ENCODE peak calls at places on chromosomes 2 and 18, in four cellular contexts. One of them, this sample, is unnamed.

GRCh38 chr18:59079264-59079972 is 60.3 kb upstream of the SEC11C start:
- DNase-seq in stomach: no peak
- DNase-seq in aorta: no peak
- DNase-seq in heart right ventricle: no peak
- DNase-seq in this sample: no peak

GRCh38 chr2:182597570-182597969 is 118.5 kb upstream of the DNAJC10 start:
- DNase-seq in stomach: no peak
- DNase-seq in heart right ventricle: no peak
- DNase-seq in aorta: no peak
- DNase-seq in this sample: no peak

GRCh38 chr2:170354855-170355649 is 177.1 kb downstream of the MYO3B start:
- DNase-seq in aorta: no peak
- DNase-seq in heart right ventricle: no peak
- DNase-seq in stomach: no peak
- DNase-seq in this sample: no peak

GRCh38 chr18:49682301-49683190 is 120.7 kb downstream of the LIPG start:
- DNase-seq in aorta: no peak
- DNase-seq in stomach: no peak
- DNase-seq in heart right ventricle: no peak
- DNase-seq in this sample: no peak

GRCh38 chr18:33201509-33201926 is 239.0 kb downstream of the CCDC178 start:
- DNase-seq in stomach: no peak
- DNase-seq in aorta: no peak
- DNase-seq in heart right ventricle: no peak
- DNase-seq in this sample: no peak

GRCh38 chr2:231337807-231338759 is 57.4 kb upstream of the B3GNT7 start:
- DNase-seq in aorta: no peak
- DNase-seq in stomach: no peak
- DNase-seq in heart right ventricle: no peak
- DNase-seq in this sample: no peak

GRCh38 chr2:10521356-10521755 is 73.2 kb upstream of the ODC1 start:
- DNase-seq in stomach: no peak
- DNase-seq in aorta: no peak
- DNase-seq in heart right ventricle: no peak
- DNase-seq in this sample: no peak

GRCh38 chr18:58314284-58314683 is 270.3 kb downstream of the NEDD4L start:
- DNase-seq in aorta: peak; percentile 82
- DNase-seq in heart right ventricle: peak; percentile 46
- DNase-seq in stomach: peak; percentile 43
- DNase-seq in this sample: peak; percentile 79

GRCh38 chr2:14944562-14945346 is 312.2 kb downstream of the LRATD1 start:
- DNase-seq in aorta: no peak
- DNase-seq in heart right ventricle: no peak
- DNase-seq in stomach: no peak
- DNase-seq in this sample: peak; percentile 21

GRCh38 chr2:52336951-52337350 is 1305.0 kb upstream of the NRXN1 start:
- DNase-seq in aorta: no peak
- DNase-seq in stomach: no peak
- DNase-seq in heart right ventricle: no peak
- DNase-seq in this sample: no peak

GRCh38 chr2:196260546-196260945 is 89.2 kb upstream of the STK17B start:
- DNase-seq in heart right ventricle: no peak
- DNase-seq in aorta: no peak
- DNase-seq in stomach: no peak
- DNase-seq in this sample: no peak

GRCh38 chr18:49565656-49566055 is 3.8 kb downstream of the LIPG start:
- DNase-seq in heart right ventricle: peak; percentile 51
- DNase-seq in stomach: peak; percentile 82
- DNase-seq in aorta: no peak
- DNase-seq in this sample: peak; percentile 78

GRCh38 chr2:239312081-239312501 is 88.7 kb downstream of the HDAC4 start:
- DNase-seq in aorta: no peak
- DNase-seq in heart right ventricle: peak; percentile 3
- DNase-seq in stomach: peak; percentile 20
- DNase-seq in this sample: peak; percentile 42

GRCh38 chr2:11774600-11774999 is 28.2 kb downstream of the LPIN1 start:
- DNase-seq in stomach: no peak
- DNase-seq in heart right ventricle: peak; percentile 32
- DNase-seq in aorta: no peak
- DNase-seq in this sample: no peak
- H3K36me3 ChIP-seq in stomach: peaks cover 76% of the 10 kb centered on the region
- H3K36me3 ChIP-seq in heart right ventricle: no peaks in the 10 kb centered on the region
- H3K36me3 ChIP-seq in aorta: peaks cover 3% of the 10 kb centered on the region
- H3K36me3 ChIP-seq in this sample: no peaks in the 10 kb centered on the region

DNA sequence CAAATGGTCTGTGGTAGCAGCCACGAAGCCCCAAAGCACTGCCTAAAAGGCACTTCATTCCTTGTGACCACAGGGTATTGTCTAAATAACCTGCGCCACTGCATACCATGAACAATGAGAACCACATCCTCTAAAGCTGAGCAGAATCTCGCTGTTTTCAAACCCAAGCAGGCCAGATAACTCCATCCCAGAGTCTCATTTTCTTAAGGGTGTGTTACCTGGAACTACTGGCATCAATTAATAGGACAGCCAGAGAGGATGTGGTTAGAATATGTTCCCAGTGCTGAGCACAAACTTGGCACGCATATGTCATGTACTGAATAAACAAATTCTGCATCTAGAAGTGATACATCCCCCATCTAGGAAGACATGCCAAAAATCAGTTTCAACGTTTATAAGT is 13.0 kb downstream of the VPS4B start:
- DNase-seq in aorta: no peak
- DNase-seq in stomach: no peak
- DNase-seq in heart right ventricle: no peak
- DNase-seq in this sample: no peak
- H3K36me3 ChIP-seq in aorta: peaks cover 4% of the 10 kb centered on the region
- H3K36me3 ChIP-seq in stomach: peaks cover 81% of the 10 kb centered on the region
- H3K36me3 ChIP-seq in heart right ventricle: no peaks in the 10 kb centered on the region
- H3K36me3 ChIP-seq in this sample: peaks cover 25% of the 10 kb centered on the region

DNA sequence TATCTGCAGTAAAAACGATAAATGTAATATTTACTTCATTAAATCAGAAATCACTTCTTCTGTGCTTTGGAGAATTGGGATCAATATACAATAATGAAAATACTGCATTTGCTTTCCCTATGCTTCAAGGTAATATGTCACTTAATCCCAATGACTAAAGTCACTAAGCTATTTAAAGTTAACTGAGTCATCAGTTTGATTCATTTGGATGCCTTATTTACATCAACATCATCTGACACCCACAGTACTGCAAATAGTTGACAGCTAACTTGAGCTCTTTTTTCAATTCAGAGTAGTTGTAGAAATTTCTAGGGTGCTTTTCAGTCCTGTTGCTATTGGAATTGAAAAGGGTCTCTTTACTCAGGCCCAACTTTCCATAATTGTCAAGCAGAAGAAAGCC is 776.9 kb upstream of the FSHR start:
- DNase-seq in aorta: no peak
- DNase-seq in heart right ventricle: no peak
- DNase-seq in stomach: no peak
- DNase-seq in this sample: no peak
- H3K36me3 ChIP-seq in aorta: no peaks in the 10 kb centered on the region
- H3K36me3 ChIP-seq in heart right ventricle: no peaks in the 10 kb centered on the region
- H3K36me3 ChIP-seq in stomach: no peaks in the 10 kb centered on the region
- H3K36me3 ChIP-seq in this sample: no peaks in the 10 kb centered on the region

DNA sequence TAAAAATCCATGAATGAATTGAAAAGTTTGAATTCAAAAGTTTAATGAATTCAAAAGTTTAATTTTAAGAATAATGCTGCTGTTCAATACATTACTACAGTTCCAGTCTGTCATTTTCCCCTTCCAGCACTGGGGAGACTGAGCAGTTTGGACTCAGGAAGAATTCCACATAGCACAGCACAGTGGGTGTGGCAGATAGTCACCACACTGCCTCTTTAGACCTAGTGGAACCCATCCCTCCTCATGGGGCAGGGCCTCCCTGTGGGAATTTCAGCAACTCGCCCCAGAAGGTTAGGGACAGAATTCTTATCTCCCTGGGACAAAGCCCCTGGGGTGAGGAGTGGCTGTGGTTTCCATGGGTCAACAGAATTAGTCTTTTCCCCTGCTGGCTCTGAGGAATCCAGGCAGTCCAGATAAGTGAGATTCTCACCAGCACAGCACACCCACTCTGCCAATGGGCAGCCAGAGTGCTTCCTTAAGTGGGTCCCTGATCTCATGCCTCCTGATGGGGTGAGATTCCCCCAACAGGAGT is 442.0 kb upstream of the SYT4 start:
- DNase-seq in aorta: no peak
- DNase-seq in heart right ventricle: no peak
- DNase-seq in stomach: no peak
- DNase-seq in this sample: no peak
- H3K36me3 ChIP-seq in aorta: no peaks in the 10 kb centered on the region
- H3K36me3 ChIP-seq in heart right ventricle: no peaks in the 10 kb centered on the region
- H3K36me3 ChIP-seq in stomach: no peaks in the 10 kb centered on the region
- H3K36me3 ChIP-seq in this sample: no peaks in the 10 kb centered on the region

DNA sequence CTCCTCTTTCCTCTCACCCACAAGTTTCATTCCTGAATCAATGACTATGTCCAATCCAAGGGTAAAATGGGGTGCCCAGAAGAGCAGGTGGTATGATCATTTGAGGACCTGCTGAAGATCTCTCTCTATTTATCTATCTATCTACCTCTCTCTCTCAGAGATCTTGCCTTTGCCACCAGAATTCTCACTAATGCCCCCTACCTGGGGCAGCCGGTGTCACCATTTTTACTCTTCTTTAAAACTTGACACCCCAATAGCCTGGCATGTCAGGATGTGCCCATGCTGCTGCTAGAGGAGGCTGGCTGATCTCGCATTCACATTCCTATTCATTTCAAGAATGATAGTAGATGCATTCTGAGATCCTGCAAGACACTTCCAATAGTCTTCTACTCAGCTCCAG is 24.3 kb upstream of the RPIA start:
- DNase-seq in stomach: no peak
- DNase-seq in heart right ventricle: no peak
- DNase-seq in aorta: no peak
- DNase-seq in this sample: no peak
- H3K36me3 ChIP-seq in stomach: no peaks in the 10 kb centered on the region
- H3K36me3 ChIP-seq in heart right ventricle: no peaks in the 10 kb centered on the region
- H3K36me3 ChIP-seq in aorta: no peaks in the 10 kb centered on the region
- H3K36me3 ChIP-seq in this sample: no peaks in the 10 kb centered on the region

GRCh38 chr18:34431012-34431411 is 206.3 kb upstream of the NOL4 start:
- DNase-seq in heart right ventricle: no peak
- DNase-seq in aorta: no peak
- DNase-seq in stomach: no peak
- DNase-seq in this sample: no peak
- H3K36me3 ChIP-seq in heart right ventricle: no peaks in the 10 kb centered on the region
- H3K36me3 ChIP-seq in aorta: no peaks in the 10 kb centered on the region
- H3K36me3 ChIP-seq in stomach: no peaks in the 10 kb centered on the region
- H3K36me3 ChIP-seq in this sample: no peaks in the 10 kb centered on the region

GRCh38 chr2:105391058-105391627 is 7.7 kb downstream of the FHL2 start:
- DNase-seq in stomach: no peak
- DNase-seq in heart right ventricle: no peak
- DNase-seq in aorta: no peak
- DNase-seq in this sample: no peak
- H3K36me3 ChIP-seq in stomach: peaks cover 2% of the 10 kb centered on the region
- H3K36me3 ChIP-seq in heart right ventricle: no peaks in the 10 kb centered on the region
- H3K36me3 ChIP-seq in aorta: no peaks in the 10 kb centered on the region
- H3K36me3 ChIP-seq in this sample: no peaks in the 10 kb centered on the region